ENCODE peak calls at places on chromosome 21, in five cellular contexts. C is AG08396, M is brain microvascular endothelial cell, B is GM13977, P is M059J. F is an unnamed sample.
A peak's percentile ranks its signal among the peaks of the same experiment; 100 is the strongest.

GRCh38 chr21:45929477-45929876 is 52.1 kb upstream of the COL6A1 start:
- DNase-seq in C (no peak), M (no peak), B (no peak), P (no peak), F (no peak)

GRCh38 chr21:25334046-25334730 is 273.1 kb downstream of the MRPL39 start:
- DNase-seq in C (no peak), M (no peak), B (no peak), P (peak; percentile 64), F (no peak)

GRCh38 chr21:42751866-42752265 is 98.4 kb downstream of the PDE9A start:
- DNase-seq in C (no peak), M (no peak), B (no peak), P (no peak), F (no peak)

GRCh38 chr21:26842976-26843911 is 2.0 kb downstream of the ADAMTS1 start:
- DNase-seq in C (peak; percentile 88), M (peak; percentile 96), B (no peak), P (peak; percentile 92), F (peak; percentile 92)

GRCh38 chr21:44931137-44931500 is 8.7 kb upstream of the SLX9 start:
- DNase-seq in C (no peak), M (no peak), B (peak; percentile 81), P (no peak), F (peak; percentile 61)

GRCh38 chr21:27060190-27060589 is 93.3 kb upstream of the ADAMTS5 start:
- DNase-seq in C (no peak), M (no peak), B (no peak), P (peak; percentile 24), F (no peak)

GRCh38 chr21:45417256-45417950 is 12.4 kb downstream of the COL18A1 start:
- DNase-seq in C (no peak), M (no peak), B (no peak), P (peak; percentile 56), F (no peak)

GRCh38 chr21:16196521-16197208 is 466.9 kb downstream of the USP25 start:
- DNase-seq in C (no peak), M (no peak), B (no peak), P (peak; percentile 23), F (no peak)

GRCh38 chr21:44989538-44989888 is 49.7 kb downstream of the SLX9 start:
- DNase-seq in C (no peak), M (no peak), B (no peak), P (peak; percentile 79), F (no peak)